ENCODE peak calls at places on chromosomes 13 and 19, in nine cellular contexts. C is thoracic aorta, Q is brain microvascular endothelial cell, F is PC-3, V is fibroblast of the aortic adventitia, U is astrocyte of the cerebellum, M is IMR-90, O is tibial nerve, S is breast epithelium. I is an unnamed sample.
A peak's percentile ranks its signal among the peaks of the same experiment; 100 is the strongest.

GRCh38 chr19:1451916-1452801 is 2.2 kb downstream of the APC2 start:
- DNase-seq in C (no peak), F (no peak), Q (no peak), V (no peak), S (no peak), O (no peak), U (no peak), M (no peak), I (no peak)

GRCh38 chr13:84661718-84662117 is 779.4 kb upstream of the SLITRK1 start:
- DNase-seq in S (no peak), U (no peak), V (no peak), Q (no peak), O (no peak), M (peak; percentile 5), C (no peak), F (no peak), I (no peak)

GRCh38 chr19:49157445-49158224 is at the start of gene TRPM4:
- DNase-seq in S (peak; percentile 86), C (peak; percentile 63), U (no peak), O (peak; percentile 79), V (peak; percentile 65), Q (peak; percentile 74), M (peak; percentile 61), F (peak; percentile 96), I (peak; percentile 70)

GRCh38 chr13:90201198-90201597 is 1146.3 kb upstream of the MIR17HG start:
- DNase-seq in F (peak; percentile 2), O (no peak), U (no peak), V (no peak), C (no peak), S (no peak), Q (no peak), M (no peak), I (peak; percentile 29)

GRCh38 chr13:30968734-30969335 is 36.4 kb downstream of the TEX26 start:
- DNase-seq in S (no peak), M (peak; percentile 55), O (no peak), C (no peak), Q (no peak), U (peak; percentile 81), V (peak; percentile 72), F (no peak), I (peak; percentile 59)

GRCh38 chr19:16369306-16369663 is 44.7 kb downstream of the KLF2 start:
- DNase-seq in U (no peak), F (no peak), Q (no peak), M (no peak), C (no peak), O (no peak), S (no peak), V (no peak), I (no peak)

GRCh38 chr19:2423913-2424685 is 3.3 kb downstream of the TIMM13 start:
- DNase-seq in Q (no peak), M (no peak), S (no peak), V (no peak), F (no peak), O (no peak), C (no peak), U (no peak), I (no peak)

GRCh38 chr13:44402902-44403719 is 29.5 kb downstream of the SERP2 start:
- DNase-seq in S (peak; percentile 87), V (no peak), M (no peak), O (no peak), U (no peak), Q (no peak), C (no peak), F (peak; percentile 71), I (no peak)

GRCh38 chr19:28516415-28516872 is 696.5 kb downstream of the UQCRFS1 start:
- DNase-seq in F (no peak), O (no peak), V (no peak), S (no peak), M (no peak), Q (no peak), C (no peak), U (no peak), I (no peak)

GRCh38 chr19:28519218-28519779 is 693.7 kb downstream of the UQCRFS1 start:
- DNase-seq in U (no peak), O (no peak), Q (no peak), S (no peak), F (no peak), C (no peak), M (no peak), V (no peak), I (no peak)

GRCh38 chr19:28511655-28512054 is 701.3 kb downstream of the UQCRFS1 start:
- DNase-seq in O (no peak), U (no peak), Q (no peak), V (no peak), C (no peak), M (no peak), F (no peak), S (no peak), I (no peak)

GRCh38 chr19:28509079-28509895 is 703.7 kb downstream of the UQCRFS1 start:
- DNase-seq in S (no peak), C (no peak), M (no peak), O (no peak), V (no peak), U (no peak), Q (no peak), F (no peak), I (no peak)

DNA sequence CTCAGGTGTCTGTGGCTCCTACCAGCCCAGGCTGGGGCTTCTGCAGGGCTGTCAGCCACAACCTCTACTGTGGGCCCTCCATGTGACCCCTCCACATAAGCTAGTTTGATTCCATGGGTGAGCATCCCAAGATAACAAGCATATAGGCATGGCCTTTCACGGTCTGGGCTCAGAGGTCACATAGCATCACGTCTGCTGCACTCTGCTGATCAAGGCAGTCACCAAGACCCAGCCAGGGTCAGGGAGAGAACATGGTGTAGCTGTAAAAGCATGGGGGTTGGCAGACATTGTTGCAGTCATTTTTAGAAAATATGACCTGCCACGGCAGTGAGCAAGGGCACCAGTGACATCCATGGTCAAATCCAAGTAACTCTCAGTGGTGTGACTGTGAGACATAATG is 698.8 kb downstream of the UQCRFS1 start:
- DNase-seq in M (no peak), C (no peak), F (no peak), O (no peak), V (no peak), Q (no peak), S (no peak), U (no peak), I (no peak)
- H3K4me3 ChIP-seq in M (no peak overlapping the region), C (no peak overlapping the region), F (no peak overlapping the region), O (no peak overlapping the region), V (no peak overlapping the region), Q (no peak overlapping the region), S (no peak overlapping the region), U (no peak overlapping the region), I (no peak overlapping the region)

DNA sequence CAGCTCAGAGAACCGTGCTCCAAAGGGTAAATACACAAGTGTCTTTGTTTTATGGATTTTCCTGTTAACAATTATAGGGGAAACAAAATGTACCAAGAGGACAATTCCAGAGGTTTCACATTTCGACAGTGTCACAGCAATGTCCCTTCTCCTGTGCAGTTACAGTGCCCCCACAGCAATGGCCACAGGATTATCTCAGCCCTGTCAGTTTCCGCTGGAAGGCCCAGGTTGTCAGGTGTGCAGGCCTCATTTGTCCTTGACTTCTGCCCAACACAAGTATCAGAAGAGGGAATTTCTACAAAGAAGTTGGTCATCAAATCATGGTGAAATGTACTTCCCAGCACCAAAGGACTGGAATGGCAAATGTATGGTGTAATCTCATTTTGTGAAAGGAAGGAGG is 11.2 kb upstream of the N4BP2L2 start:
- DNase-seq in F (no peak), S (no peak), M (no peak), C (no peak), V (no peak), Q (no peak), U (no peak), O (no peak), I (no peak)
- TF ChIP-seq CTCF in F (no peak), S (no peak), M (no peak), C (no peak), V (no peak), Q (no peak), U (no peak), O (no peak), I (no peak)

GRCh38 chr19:47848425-47848824 is 10.6 kb upstream of the TPRX2 start:
- DNase-seq in F (no peak), M (no peak), U (no peak), Q (no peak), V (no peak), C (no peak), S (no peak), O (no peak), I (no peak)

GRCh38 chr19:47854459-47854858 is 4.6 kb upstream of the TPRX2 start:
- DNase-seq in F (no peak), M (no peak), S (no peak), O (no peak), V (no peak), C (no peak), Q (no peak), U (no peak), I (no peak)

GRCh38 chr19:47853003-47853402 is 6.0 kb upstream of the TPRX2 start:
- DNase-seq in Q (no peak), O (no peak), U (no peak), M (no peak), C (no peak), F (no peak), V (no peak), S (peak; percentile 31), I (no peak)

DNA sequence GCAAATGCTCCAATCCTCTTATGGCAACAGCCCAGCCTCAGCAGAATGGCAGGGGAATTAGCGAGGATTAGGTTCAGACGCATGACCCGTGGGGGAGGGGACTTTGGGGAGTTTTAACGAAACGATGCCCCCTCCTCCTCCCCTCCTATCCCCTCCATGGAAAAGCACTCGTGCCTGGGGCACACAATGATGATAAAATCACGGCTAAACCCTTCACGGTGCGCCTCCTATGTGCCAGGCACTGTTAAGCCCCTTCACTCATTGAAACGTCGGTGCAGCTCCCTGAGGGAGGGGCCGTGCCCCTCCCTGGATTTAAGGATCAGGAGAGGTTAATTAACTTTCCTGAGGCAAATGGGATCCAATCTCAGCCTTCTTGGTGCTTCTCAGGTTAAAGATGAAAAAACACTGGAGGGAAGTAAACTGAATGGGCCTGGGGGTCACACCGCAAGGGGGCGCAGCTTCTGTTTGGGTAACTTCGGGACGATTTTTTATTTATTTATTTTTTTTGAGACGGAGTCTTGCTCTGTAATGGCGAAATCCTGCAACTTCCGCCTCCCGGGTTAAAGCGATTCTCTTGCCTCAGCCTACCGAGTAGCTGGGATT is 10.1 kb upstream of the TPRX2 start:
- DNase-seq in U (no peak), V (no peak), S (no peak), C (no peak), O (no peak), M (no peak), Q (peak; percentile 10), F (no peak), I (peak; percentile 23)
- H3K4me3 ChIP-seq in U (no peak overlapping the region), V (no peak overlapping the region), S (no peak overlapping the region), C (no peak overlapping the region), O (no peak overlapping the region), M (no peak overlapping the region), Q (no peak overlapping the region), F (no peak overlapping the region), I (no peak overlapping the region)

GRCh38 chr19:19159534-19159933 is 10.5 kb downstream of the MEF2B start:
- DNase-seq in C (no peak), S (no peak), O (no peak), U (no peak), F (no peak), M (no peak), V (no peak), Q (no peak), I (no peak)

GRCh38 chr19:19162495-19162894 is 7.6 kb downstream of the MEF2B start:
- DNase-seq in S (no peak), M (no peak), O (no peak), Q (no peak), F (no peak), U (no peak), C (no peak), V (no peak), I (no peak)

GRCh38 chr19:19157808-19158207 is 12.3 kb downstream of the MEF2B start:
- DNase-seq in F (no peak), U (no peak), V (no peak), S (no peak), O (no peak), Q (no peak), C (no peak), M (no peak), I (no peak)

GRCh38 chr19:19165396-19165795 is 4.7 kb downstream of the MEF2B start:
- DNase-seq in V (no peak), M (no peak), O (no peak), U (no peak), F (no peak), Q (no peak), S (no peak), C (no peak), I (no peak)

DNA sequence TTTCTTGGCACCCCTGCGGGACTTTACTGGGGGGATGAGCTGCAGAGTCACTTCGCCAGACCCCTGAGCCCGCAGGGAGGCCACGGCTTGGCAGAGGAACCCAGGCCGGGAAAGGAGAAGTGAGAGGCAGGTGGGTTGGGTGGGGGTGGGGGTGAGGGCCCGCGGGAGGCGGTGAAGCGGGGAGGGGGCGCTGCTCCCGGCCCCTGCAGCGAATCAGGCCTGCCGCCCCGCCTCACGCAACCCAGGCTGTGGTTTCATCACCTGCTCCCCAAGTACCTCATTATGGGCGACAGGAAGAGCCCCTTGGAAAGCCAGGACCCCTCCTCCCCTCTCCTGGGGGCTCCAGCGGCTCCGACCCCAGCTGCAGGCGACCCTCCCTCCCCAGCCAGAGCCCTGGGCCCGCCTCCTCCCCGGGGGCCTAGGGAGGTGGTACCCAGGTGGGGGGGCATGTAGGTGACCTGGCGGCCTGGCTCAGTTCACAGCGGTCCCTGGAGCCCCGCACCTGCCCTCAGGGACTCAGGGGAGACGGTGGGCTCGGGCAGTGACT is 9.5 kb downstream of the MEF2B start:
- DNase-seq in U (no peak), F (no peak), C (no peak), M (no peak), V (no peak), Q (no peak), S (no peak), O (no peak), I (no peak)
- TF ChIP-seq CTCF in U (no peak), F (no peak), C (no peak), M (no peak), V (no peak), Q (no peak), S (no peak), O (no peak), I (no peak)

I was measured in fibroblast of pulmonary artery.